ENCODE peak calls at places on chromosome 13, in four cellular contexts. J is GM18507; Y is activated CD8-positive, alpha-beta T cell treated with anti-CD3 and anti-CD28 coated beads for 36 hours; K is coronary artery. N is an unnamed sample.

GRCh38 chr13:68304287-68304893 is 1074.3 kb upstream of the PCDH9 start:
- DNase-seq in J (peak), K (no peak), Y (no peak), N (peak)

GRCh38 chr13:20051366-20051765 is 92.8 kb downstream of the ZMYM2 start:
- DNase-seq in J (no peak), Y (no peak), K (no peak), N (no peak)

GRCh38 chr13:49635599-49636433 is 7.5 kb downstream of the ARL11 start:
- DNase-seq in Y (peak), J (no peak), K (no peak), N (no peak)

GRCh38 chr13:71580614-71581013 is 286.4 kb downstream of the DACH1 start:
- DNase-seq in K (no peak), J (no peak), Y (no peak), N (no peak)

GRCh38 chr13:113630804-113631203 is 27.2 kb downstream of the ATP4B start:
- DNase-seq in J (no peak), K (no peak), Y (no peak), N (no peak)

GRCh38 chr13:47672982-47673670 is 327.9 kb downstream of the SUCLA2 start:
- DNase-seq in Y (no peak), K (no peak), J (no peak), N (no peak)

GRCh38 chr13:46015374-46015773 is 37.2 kb downstream of the ZC3H13 start:
- DNase-seq in Y (no peak), K (no peak), J (no peak), N (no peak)

GRCh38 chr13:33445476-33445875 is 159.9 kb upstream of the STARD13 start:
- DNase-seq in J (no peak), Y (no peak), K (no peak), N (no peak)

GRCh38 chr13:38685974-38686571 is 804 bp upstream of the FREM2 start:
- DNase-seq in K (no peak), Y (no peak), J (no peak), N (no peak)

GRCh38 chr13:36371185-36371584 is 25.0 kb upstream of the SPART start:
- DNase-seq in K (no peak), Y (no peak), J (no peak), N (no peak)

GRCh38 chr13:112071902-112072530 is 5.1 kb downstream of the SOX1 start:
- DNase-seq in K (no peak), Y (no peak), J (no peak), N (no peak)

GRCh38 chr13:76014618-76015315 is 378.6 kb downstream of the LMO7 start:
- DNase-seq in Y (no peak), K (no peak), J (no peak), N (no peak)

GRCh38 chr13:24153979-24154378 is 6.5 kb upstream of the SPATA13 start:
- DNase-seq in Y (no peak), J (no peak), K (no peak), N (no peak)

GRCh38 chr13:20528451-20528850 is 2.8 kb upstream of the CRYL1 start:
- DNase-seq in K (no peak), J (no peak), Y (peak), N (no peak)